ENCODE peak calls at places on chromosomes 3 and 15, in nine cellular contexts. T, H, F, D, B, A, K, W and V are unnamed samples.

GRCh38 chr3:137171834-137172603 is 214.2 kb downstream of the IL20RB start:
- DNase-seq in T (no peak), H (no peak), F (no peak), D (no peak), B (no peak), A (no peak), K (no peak), W (no peak), V (no peak)

GRCh38 chr3:183587337-183587736 is 31.8 kb upstream of the KLHL6 start:
- DNase-seq in T (no peak), H (no peak), F (no peak), D (no peak), B (peak; percentile 20), A (no peak), K (no peak), W (no peak), V (no peak)

GRCh38 chr3:169241575-169241927 is 422.0 kb downstream of the MECOM start:
- DNase-seq in T (no peak), H (no peak), F (no peak), D (peak; percentile 77), B (peak; percentile 82), A (no peak), K (no peak), W (no peak), V (no peak)

GRCh38 chr3:39907981-39908380 is 98.6 kb downstream of the MYRIP start:
- DNase-seq in T (no peak), H (no peak), F (peak; percentile 40), D (peak; percentile 5), B (peak; percentile 78), A (no peak), K (no peak), W (no peak), V (no peak)

GRCh38 chr3:169389211-169389924 is 274.1 kb downstream of the MECOM start:
- DNase-seq in T (no peak), H (no peak), F (no peak), D (peak; percentile 51), B (peak; percentile 35), A (no peak), K (no peak), W (no peak), V (no peak)

GRCh38 chr3:174191380-174191779 is 667.8 kb upstream of the NAALADL2 start:
- DNase-seq in T (no peak), H (no peak), F (no peak), D (no peak), B (no peak), A (no peak), K (no peak), W (no peak), V (no peak)

GRCh38 chr3:118809696-118810498 is 224.7 kb downstream of the IGSF11 start:
- DNase-seq in T (no peak), H (no peak), F (no peak), D (no peak), B (no peak), A (no peak), K (no peak), W (no peak), V (no peak)

GRCh38 chr3:19273091-19273490 is 124.8 kb downstream of the KCNH8 start:
- DNase-seq in T (no peak), H (no peak), F (no peak), D (no peak), B (no peak), A (no peak), K (no peak), W (no peak), V (no peak)

GRCh38 chr3:190575441-190576190 is 61.7 kb downstream of the IL1RAP start:
- DNase-seq in T (no peak), H (no peak), F (no peak), D (no peak), B (no peak), A (no peak), K (no peak), W (no peak), V (no peak)

GRCh38 chr15:80325206-80325605 is 73.2 kb upstream of the CTXND1 start:
- DNase-seq in T (no peak), H (no peak), F (no peak), D (no peak), B (peak; percentile 20), A (no peak), K (no peak), W (no peak), V (no peak)

GRCh38 chr15:44289352-44289790 is 852 bp downstream of the GOLM2 start:
- DNase-seq in T (no peak), H (no peak), F (peak; percentile 23), D (peak; percentile 16), B (no peak), A (no peak), K (no peak), W (no peak), V (no peak)

DNA sequence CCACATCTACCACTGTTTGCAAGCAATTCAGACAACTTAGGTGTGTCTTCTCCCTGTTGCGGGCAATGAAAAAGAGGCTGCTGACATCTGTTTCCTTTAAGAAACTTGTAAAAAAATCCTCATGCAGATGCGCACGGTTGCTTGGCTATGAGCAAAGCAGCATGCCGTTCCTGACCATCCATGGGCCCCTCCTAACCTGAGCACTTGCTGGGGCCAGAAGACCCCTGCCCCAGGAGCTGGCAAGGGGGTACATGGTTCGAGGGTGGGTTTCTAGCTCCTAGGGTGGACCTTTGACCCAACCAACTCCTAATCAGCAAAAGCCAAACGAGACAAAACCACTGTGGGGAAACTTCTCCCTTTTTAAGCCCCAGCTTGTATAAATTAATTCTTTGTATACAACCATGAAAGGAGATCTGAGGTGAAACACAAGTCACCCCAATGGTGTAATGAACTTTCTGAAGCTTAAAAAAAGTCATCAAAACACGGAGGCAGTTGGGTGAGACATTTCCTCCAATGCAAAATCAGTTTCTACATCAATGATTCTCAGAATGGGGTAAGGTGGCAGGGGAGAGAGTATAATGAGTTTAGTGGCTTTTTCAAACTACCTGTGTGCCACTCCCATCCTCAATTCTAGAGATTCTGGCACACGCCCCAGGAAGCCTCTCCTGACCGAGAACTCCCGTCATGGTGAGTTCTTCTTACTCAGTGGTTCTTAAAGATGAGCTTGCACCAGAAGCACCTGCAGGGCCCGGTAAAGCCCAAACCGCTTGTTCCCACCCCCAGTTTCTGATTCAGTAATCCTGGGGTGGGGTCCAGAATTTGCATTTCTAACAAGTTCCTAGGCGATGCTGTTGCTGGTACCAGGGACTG is 44.1 kb downstream of the CPN2 start:
- DNase-seq in T (no peak), H (no peak), F (no peak), D (no peak), B (no peak), A (no peak), K (no peak), W (no peak), V (no peak)
- H3K4me3 ChIP-seq in T (peak overlapping the region; percentile 41), H (no peak overlapping the region), F (no peak overlapping the region), D (no peak overlapping the region), B (no peak overlapping the region), A (no peak overlapping the region), K (no peak overlapping the region), W (no peak overlapping the region), V (no peak overlapping the region)

DNA sequence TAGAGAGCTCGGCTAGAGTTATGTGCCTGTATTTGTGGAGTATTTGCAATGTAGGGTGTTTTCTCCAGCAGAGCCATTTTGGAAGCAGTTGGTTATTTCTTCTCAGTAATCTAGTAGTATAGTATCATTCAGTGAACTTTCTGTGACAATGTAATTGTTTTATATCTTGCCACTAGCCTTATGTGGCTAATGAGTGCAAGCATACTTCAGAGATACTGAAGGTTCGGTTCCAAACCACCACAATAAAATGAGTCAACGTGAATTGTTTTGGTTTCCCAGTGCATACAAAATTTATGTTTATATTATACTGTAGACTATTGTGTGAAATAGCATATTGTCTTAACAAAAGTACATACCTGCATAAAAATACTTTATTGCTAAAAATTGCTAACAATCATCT is 286.9 kb upstream of the TBL1XR1 start:
- DNase-seq in T (no peak), H (no peak), F (no peak), D (peak; percentile 58), B (no peak), A (no peak), K (no peak), W (no peak), V (no peak)
- TF ChIP-seq CTCF in T (no peak), H (no peak), F (no peak), D (no peak), B (no peak), A (no peak), K (no peak), W (no peak), V (no peak)

GRCh38 chr15:70720228-70721016 is 42.9 kb downstream of the UACA start:
- DNase-seq in T (no peak), H (no peak), F (no peak), D (no peak), B (no peak), A (no peak), K (no peak), W (no peak), V (no peak)

GRCh38 chr15:70723927-70724326 is 39.4 kb downstream of the UACA start:
- DNase-seq in T (no peak), H (no peak), F (no peak), D (no peak), B (no peak), A (no peak), K (no peak), W (no peak), V (no peak)

GRCh38 chr15:70723124-70723427 is 40.3 kb downstream of the UACA start:
- DNase-seq in T (no peak), H (no peak), F (no peak), D (no peak), B (no peak), A (no peak), K (no peak), W (no peak), V (no peak)

GRCh38 chr15:70726753-70727152 is 36.6 kb downstream of the UACA start:
- DNase-seq in T (no peak), H (no peak), F (peak; percentile 57), D (peak; percentile 73), B (peak; percentile 44), A (no peak), K (peak; percentile 76), W (no peak), V (no peak)

DNA sequence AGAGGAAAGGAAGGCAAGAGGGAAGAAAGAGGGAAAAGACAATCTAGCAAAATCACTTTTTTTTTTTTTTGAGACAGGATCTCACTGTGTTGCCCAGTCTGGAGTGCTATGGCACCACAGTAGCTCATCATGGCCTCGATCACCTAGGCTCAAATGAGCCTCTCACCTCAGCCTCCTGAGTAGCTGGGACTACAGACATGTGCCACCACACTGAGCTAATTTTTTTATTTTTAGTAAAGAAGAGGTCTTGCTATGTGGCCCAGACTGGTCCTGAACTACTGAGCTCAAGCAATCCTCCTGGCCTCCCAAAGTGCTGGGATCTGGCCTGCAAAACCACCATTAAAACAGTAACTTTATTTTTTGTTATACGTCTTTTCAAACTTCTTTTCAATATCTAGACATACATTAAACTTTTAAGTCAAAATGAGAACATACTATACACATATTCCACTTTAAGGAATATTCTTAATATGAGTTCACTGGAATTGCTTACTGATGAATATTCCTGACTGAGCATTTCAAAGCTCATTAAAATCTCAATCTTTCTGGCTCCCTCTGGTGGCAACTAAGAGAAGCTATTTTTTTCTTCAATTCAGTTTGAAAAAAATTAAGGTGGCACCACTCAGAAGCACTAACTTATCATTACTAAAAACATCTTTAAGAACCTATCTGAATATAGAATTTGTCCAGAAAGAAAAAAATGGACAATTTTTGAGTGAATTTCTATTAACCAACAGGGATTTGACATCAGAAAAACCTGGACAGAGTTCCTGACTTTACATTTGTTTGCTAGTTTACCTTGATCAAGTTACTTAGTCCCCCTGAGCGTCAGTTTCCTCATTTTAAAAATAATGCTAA is 40.9 kb downstream of the UACA start:
- DNase-seq in T (no peak), H (no peak), F (peak; percentile 71), D (peak; percentile 67), B (peak; percentile 86), A (no peak), K (peak; percentile 48), W (no peak), V (no peak)
- H3K4me3 ChIP-seq in T (no peak overlapping the region), H (no peak overlapping the region), F (no peak overlapping the region), D (no peak overlapping the region), B (no peak overlapping the region), A (no peak overlapping the region), K (no peak overlapping the region), W (no peak overlapping the region), V (no peak overlapping the region)

GRCh38 chr3:124834723-124835718 is 52.1 kb downstream of the ITGB5 start:
- DNase-seq in T (peak; percentile 69), H (no peak), F (peak; percentile 93), D (peak; percentile 84), B (peak; percentile 83), A (peak; percentile 81), K (peak; percentile 62), W (peak; percentile 63), V (peak; percentile 45)
- TF ChIP-seq CTCF in T (no peak), H (no peak), F (no peak), D (no peak), B (no peak), A (no peak), K (no peak), W (no peak), V (no peak)